ENCODE peak calls at places on chromosomes 11 and 22, in six cellular contexts. I, D, T, K, Y and C are unnamed samples.

GRCh38 chr11:46588915-46589314 is 4.9 kb downstream of the AMBRA1 start:
- DNase-seq in I (no peak), T (no peak), D (no peak), K (no peak), Y (no peak), C (no peak)

GRCh38 chr11:127804775-127805446 is 782.4 kb downstream of the ETS1 start:
- DNase-seq in D (no peak), I (no peak), Y (no peak), K (no peak), T (no peak), C (no peak)

GRCh38 chr11:766106-766940 is 11.0 kb downstream of the GATD1 start:
- DNase-seq in K (no peak), I (no peak), Y (no peak), D (no peak), T (no peak), C (no peak)

GRCh38 chr22:31954535-31955326 is 10.4 kb downstream of the YWHAH start:
- DNase-seq in I (peak), Y (no peak), D (no peak), K (peak), T (peak), C (no peak)

GRCh38 chr11:75626692-75627536 is 41.9 kb downstream of the MAP6 start:
- DNase-seq in T (no peak), Y (peak), K (no peak), D (no peak), I (peak), C (no peak)

GRCh38 chr11:32385998-32386397 is 49.3 kb downstream of the WT1 start:
- DNase-seq in K (peak), T (peak), I (peak), D (peak), Y (peak), C (no peak)

GRCh38 chr11:8092587-8093424 is 11.8 kb downstream of the TUB start:
- DNase-seq in T (peak), D (peak), Y (peak), I (peak), K (peak), C (no peak)

GRCh38 chr11:74449369-74449931 is 17.9 kb downstream of the KCNE3 start:
- DNase-seq in T (peak), D (peak), I (peak), K (peak), Y (peak), C (no peak)

GRCh38 chr11:61533401-61533800 is 24.9 kb downstream of the LRRC10B start:
- DNase-seq in D (no peak), I (no peak), K (no peak), Y (no peak), T (no peak), C (no peak)

GRCh38 chr11:99683933-99684332 is 663.2 kb downstream of the CNTN5 start:
- DNase-seq in Y (no peak), D (no peak), T (no peak), K (no peak), I (no peak), C (no peak)

GRCh38 chr11:19474954-19475811 is 234.4 kb upstream of the E2F8 start:
- DNase-seq in D (no peak), K (peak), I (no peak), Y (peak), T (no peak), C (no peak)

GRCh38 chr22:17606472-17606871 is 22.1 kb downstream of the ATP6V1E1 start:
- DNase-seq in I (peak), K (no peak), Y (no peak), D (no peak), T (no peak), C (no peak)

GRCh38 chr22:44428941-44429615 is 69.0 kb downstream of the RTL6 start:
- DNase-seq in K (no peak), Y (peak), I (no peak), D (no peak), T (no peak), C (no peak)

GRCh38 chr11:26331911-26332571 is at the start of gene ANO3:
- DNase-seq in D (peak), K (peak), T (peak), I (peak), Y (peak), C (no peak)

GRCh38 chr22:24209016-24209415 is 27.7 kb downstream of the SUSD2 start:
- DNase-seq in D (no peak), K (no peak), Y (no peak), T (no peak), I (no peak), C (no peak)

GRCh38 chr11:20618083-20618482 is 18.7 kb downstream of the SLC6A5 start:
- DNase-seq in T (no peak), I (no peak), K (no peak), D (no peak), Y (no peak), C (no peak)